ENCODE peak calls at places on chromosomes 12 and 14, in ten cellular contexts. P is cardiac fibroblast, K is fibroblast of pulmonary artery, Y is lung, R is neural progenitor cell, Z is colonic mucosa, W is sigmoid colon, E is A549, S is left lung, C is foreskin fibroblast. N is an unnamed sample.

GRCh38 chr14:91303091-91303923 is 58.8 kb upstream of the GPR68 start:
- DNase-seq in P (peak), K (peak), Y (no peak), R (peak), Z (peak), W (no peak), E (peak), S (no peak), C (peak), N (no peak)

GRCh38 chr14:32900602-32901001 is 38.1 kb upstream of the NPAS3 start:
- DNase-seq in P (peak), K (peak), Y (no peak), R (no peak), Z (no peak), W (no peak), E (no peak), S (no peak), C (no peak), N (no peak)

GRCh38 chr14:87877877-87878276 is 115.1 kb downstream of the GALC start:
- DNase-seq in P (peak), K (no peak), Y (no peak), R (no peak), Z (no peak), W (no peak), E (no peak), S (no peak), C (no peak), N (no peak)

GRCh38 chr12:56833780-56834179 is 70.7 kb downstream of the HSD17B6 start:
- DNase-seq in P (no peak), K (no peak), Y (no peak), R (no peak), Z (no peak), W (no peak), E (no peak), S (no peak), C (no peak), N (no peak)

GRCh38 chr12:23127701-23128100 is 502.7 kb downstream of the ETNK1 start:
- DNase-seq in P (no peak), K (no peak), Y (no peak), R (no peak), Z (no peak), W (no peak), E (no peak), S (no peak), C (no peak), N (no peak)

GRCh38 chr14:103845327-103845726 is 2.0 kb downstream of the PPP1R13B start:
- DNase-seq in P (no peak), K (no peak), Y (no peak), R (no peak), Z (no peak), W (no peak), E (no peak), S (no peak), C (no peak), N (no peak)

GRCh38 chr14:75229923-75230792 is 48.5 kb upstream of the FOS start:
- DNase-seq in P (peak), K (peak), Y (no peak), R (peak), Z (peak), W (no peak), E (peak), S (no peak), C (peak), N (no peak)

GRCh38 chr12:24223926-24224325 is 274.5 kb upstream of the SOX5 start:
- DNase-seq in P (no peak), K (no peak), Y (no peak), R (peak), Z (no peak), W (no peak), E (no peak), S (no peak), C (no peak), N (no peak)

GRCh38 chr12:58608711-58609110 is 311.6 kb downstream of the LRIG3 start:
- DNase-seq in P (no peak), K (no peak), Y (no peak), R (no peak), Z (no peak), W (no peak), E (no peak), S (no peak), C (no peak), N (no peak)

GRCh38 chr12:50088577-50089335 is 3.6 kb downstream of the SMARCD1 start:
- DNase-seq in P (peak), K (peak), Y (peak), R (peak), Z (peak), W (no peak), E (peak), S (no peak), C (peak), N (no peak)

GRCh38 chr12:116194935-116195431 is 82.5 kb downstream of the MED13L start:
- DNase-seq in P (no peak), K (no peak), Y (no peak), R (no peak), Z (no peak), W (no peak), E (no peak), S (no peak), C (no peak), N (no peak)

GRCh38 chr12:33116284-33116683 is 219.7 kb upstream of the PKP2 start:
- DNase-seq in P (no peak), K (no peak), Y (no peak), R (no peak), Z (no peak), W (no peak), E (no peak), S (no peak), C (no peak), N (no peak)

GRCh38 chr12:12278899-12279298 is 12.1 kb upstream of the LRP6 start:
- DNase-seq in P (peak), K (peak), Y (no peak), R (no peak), Z (no peak), W (no peak), E (no peak), S (no peak), C (peak), N (no peak)

GRCh38 chr14:93969082-93969828 is 7.1 kb downstream of the ASB2 start:
- DNase-seq in P (no peak), K (no peak), Y (no peak), R (no peak), Z (no peak), W (no peak), E (no peak), S (no peak), C (no peak), N (no peak)

GRCh38 chr12:26278266-26278665 is 82.9 kb downstream of the SSPN start:
- DNase-seq in P (no peak), K (no peak), Y (no peak), R (no peak), Z (no peak), W (no peak), E (no peak), S (no peak), C (no peak), N (no peak)

GRCh38 chr12:6696690-6697583 is 3.7 kb downstream of the PIANP start:
- DNase-seq in P (no peak), K (no peak), Y (no peak), R (no peak), Z (no peak), W (no peak), E (no peak), S (no peak), C (no peak), N (no peak)

GRCh38 chr14:89955022-89955414 is 488 bp upstream of the EFCAB11 start:
- DNase-seq in P (no peak), K (no peak), Y (no peak), R (no peak), Z (no peak), W (no peak), E (no peak), S (no peak), C (no peak), N (peak)

GRCh38 chr14:89953602-89954001 is 928 bp downstream of the EFCAB11 start:
- DNase-seq in P (no peak), K (no peak), Y (no peak), R (no peak), Z (no peak), W (no peak), E (no peak), S (no peak), C (no peak), N (no peak)

GRCh38 chr14:89956294-89957009 is 725 bp downstream of the TDP1 start:
- DNase-seq in P (peak), K (peak), Y (peak), R (peak), Z (peak), W (peak), E (no peak), S (peak), C (peak), N (no peak)

GRCh38 chr14:89954045-89955021 is at the start of gene EFCAB11:
- DNase-seq in P (peak), K (peak), Y (peak), R (peak), Z (peak), W (peak), E (peak), S (peak), C (peak), N (peak)

DNA sequence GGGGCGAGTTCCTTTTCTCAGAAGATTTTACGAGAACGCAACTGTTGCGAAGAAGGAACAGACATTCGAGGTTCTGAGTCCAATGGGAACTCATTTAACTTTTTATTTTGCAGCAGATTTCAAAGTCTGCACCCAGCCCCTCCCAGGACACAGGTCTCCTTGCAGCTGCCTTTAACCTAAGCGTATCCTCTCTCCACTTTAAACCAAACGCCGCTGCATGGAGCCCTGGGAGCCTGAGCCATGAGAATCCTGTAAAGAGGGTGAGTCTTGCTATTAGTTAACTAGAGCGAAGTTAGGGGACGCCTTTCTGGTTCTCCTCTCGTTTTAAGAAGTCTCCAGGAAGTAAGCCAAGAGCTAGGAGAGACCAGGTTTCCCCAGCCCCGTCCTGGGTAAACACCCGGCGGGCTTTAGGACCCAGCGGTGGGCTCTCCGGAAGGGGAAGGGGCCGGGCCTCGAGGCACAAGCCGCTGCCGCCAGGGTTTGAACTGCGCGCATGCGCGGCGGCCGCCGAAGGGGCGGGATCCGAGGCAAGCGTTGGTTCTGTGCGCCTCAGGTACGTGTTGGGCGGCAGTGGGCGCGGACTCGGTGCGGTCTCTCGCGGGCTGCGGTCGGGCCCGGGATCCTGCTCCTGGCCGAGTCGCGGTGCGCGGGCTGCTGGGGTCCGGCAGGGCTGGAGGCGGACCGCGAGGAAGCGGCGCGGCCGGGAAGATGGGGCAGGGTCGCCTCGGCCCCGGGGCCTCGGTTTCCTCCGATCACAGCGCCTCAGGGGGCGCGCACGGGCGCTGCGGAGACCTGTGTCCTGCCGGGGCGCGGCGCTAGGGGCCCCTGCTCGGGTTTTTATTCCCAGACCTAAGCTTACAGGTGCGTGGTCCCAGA is at the start of gene TDP1:
- DNase-seq in P (peak), K (peak), Y (peak), R (peak), Z (peak), W (peak), E (peak), S (peak), C (peak), N (peak)
- TF ChIP-seq CTCF in P (no peak), K (no peak), Y (peak), R (peak), Z (no peak), W (no peak), E (no peak), S (no peak), C (no peak), N (no peak)

DNA sequence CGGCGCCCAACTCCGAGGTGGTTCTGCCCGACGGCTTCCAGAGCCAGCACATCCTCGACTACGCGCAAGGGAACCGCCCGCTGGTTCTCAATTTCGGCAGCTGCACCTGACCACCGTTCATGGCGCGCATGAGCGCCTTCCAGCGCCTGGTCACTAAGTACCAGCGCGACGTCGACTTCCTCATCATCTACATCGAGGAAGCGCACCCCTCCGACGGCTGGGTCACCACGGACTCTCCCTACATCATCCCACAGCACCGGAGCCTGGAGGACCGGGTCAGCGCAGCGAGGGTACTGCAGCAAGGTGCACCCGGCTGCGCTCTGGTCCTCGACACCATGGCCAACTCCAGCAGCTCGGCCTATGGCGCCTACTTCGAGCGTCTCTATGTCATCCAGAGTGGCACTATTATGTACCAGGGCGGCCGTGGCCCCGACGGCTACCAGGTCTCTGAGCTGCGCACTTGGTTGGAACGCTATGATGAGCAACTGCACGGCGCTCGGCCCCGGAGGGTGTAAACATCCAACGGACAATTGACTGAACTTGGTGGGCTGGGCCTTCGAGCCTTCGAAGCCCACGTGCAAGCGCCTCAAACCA is 699 bp downstream of the DIO3 start:
- DNase-seq in P (no peak), K (no peak), Y (no peak), R (no peak), Z (no peak), W (no peak), E (no peak), S (no peak), C (no peak), N (no peak)
- H3K4me3 ChIP-seq in P (no peak), K (no peak), Y (no peak), R (no peak), Z (no peak), W (no peak), E (no peak), S (no peak), C (no peak), N (no peak)

GRCh38 chr12:105679982-105680381 is 349.5 kb downstream of the C12orf75 start:
- DNase-seq in P (no peak), K (no peak), Y (peak), R (no peak), Z (no peak), W (no peak), E (no peak), S (no peak), C (no peak), N (no peak)
- TF ChIP-seq CTCF in P (no peak), K (no peak), Y (no peak), R (no peak), Z (no peak), W (no peak), E (no peak), S (no peak), C (no peak), N (no peak)

GRCh38 chr12:42396473-42397259 is 70.7 kb downstream of the PPHLN1 start:
- DNase-seq in P (no peak), K (no peak), Y (no peak), R (no peak), Z (no peak), W (no peak), E (no peak), S (no peak), C (no peak), N (no peak)

GRCh38 chr12:42394429-42394828 is 68.5 kb downstream of the PPHLN1 start:
- DNase-seq in P (no peak), K (no peak), Y (no peak), R (no peak), Z (no peak), W (no peak), E (no peak), S (no peak), C (no peak), N (no peak)
- H3K4me3 ChIP-seq in P (no peak), K (no peak), Y (no peak), R (no peak), Z (no peak), W (no peak), E (no peak), S (no peak), C (no peak), N (no peak)